ENCODE peak calls at places on chromosome 6, in eight cellular contexts. C is heart right ventricle, V is lung, O is body of pancreas, M is adrenal gland, K is OCI-LY7, Y is kidney, N is fibroblast of lung. R is an unnamed sample.
A peak's percentile ranks its signal among the peaks of the same experiment; 100 is the strongest.

GRCh38 chr6:36375644-36376155 is 11.8 kb downstream of the ETV7 start:
- DNase-seq in C (no peak), V (no peak), O (no peak), M (no peak), K (no peak), Y (no peak), N (no peak), R (no peak)

GRCh38 chr6:6584310-6585002 is 4.1 kb upstream of the LY86 start:
- DNase-seq in C (no peak), V (no peak), O (no peak), M (no peak), K (peak; percentile 87), Y (no peak), N (no peak), R (no peak)

GRCh38 chr6:113529191-113529590 is 328.0 kb upstream of the MARCKS start:
- DNase-seq in C (no peak), V (no peak), O (no peak), M (no peak), K (no peak), Y (no peak), N (peak; percentile 66), R (no peak)

GRCh38 chr6:148559848-148560433 is 186.9 kb upstream of the UST start:
- DNase-seq in C (peak; percentile 63), V (peak; percentile 71), O (peak; percentile 77), M (peak; percentile 80), K (peak; percentile 52), Y (peak; percentile 91), N (peak; percentile 54), R (peak; percentile 86)

GRCh38 chr6:132161283-132161682 is 210.1 kb upstream of the CCN2 start:
- DNase-seq in C (peak; percentile 18), V (no peak), O (no peak), M (no peak), K (no peak), Y (no peak), N (peak; percentile 60), R (no peak)

GRCh38 chr6:119034827-119035458 is 43.5 kb downstream of the FAM184A start:
- DNase-seq in C (no peak), V (no peak), O (no peak), M (no peak), K (no peak), Y (no peak), N (no peak), R (no peak)

GRCh38 chr6:12927746-12928145 is 211.2 kb downstream of the PHACTR1 start:
- DNase-seq in C (no peak), V (no peak), O (no peak), M (no peak), K (no peak), Y (no peak), N (no peak), R (no peak)

GRCh38 chr6:44627091-44627878 is 239.8 kb downstream of the CDC5L start:
- DNase-seq in C (no peak), V (peak; percentile 32), O (no peak), M (no peak), K (no peak), Y (no peak), N (no peak), R (no peak)

GRCh38 chr6:27091661-27092315 is 155.7 kb upstream of the PRSS16 start:
- DNase-seq in C (no peak), V (no peak), O (no peak), M (no peak), K (peak; percentile 8), Y (no peak), N (peak; percentile 96), R (no peak)

GRCh38 chr6:110705543-110705942 is 109.7 kb downstream of the CDK19 start:
- DNase-seq in C (no peak), V (no peak), O (no peak), M (no peak), K (no peak), Y (no peak), N (no peak), R (no peak)
- H3K4me3 ChIP-seq in C (no peak overlapping the region), V (no peak overlapping the region), O (no peak overlapping the region), M (no peak overlapping the region), K (no peak overlapping the region), Y (no peak overlapping the region), N (no peak overlapping the region), R (no peak overlapping the region)

GRCh38 chr6:68313911-68314310 is 321.2 kb upstream of the ADGRB3 start:
- DNase-seq in C (no peak), V (no peak), O (no peak), M (no peak), K (no peak), Y (no peak), N (peak; percentile 18), R (no peak)
- TF ChIP-seq CTCF in C (peak; percentile 11), V (no peak), O (no peak), M (no peak), K (peak; percentile 19), Y (no peak), N (peak; percentile 21), R (peak; percentile 21)

DNA sequence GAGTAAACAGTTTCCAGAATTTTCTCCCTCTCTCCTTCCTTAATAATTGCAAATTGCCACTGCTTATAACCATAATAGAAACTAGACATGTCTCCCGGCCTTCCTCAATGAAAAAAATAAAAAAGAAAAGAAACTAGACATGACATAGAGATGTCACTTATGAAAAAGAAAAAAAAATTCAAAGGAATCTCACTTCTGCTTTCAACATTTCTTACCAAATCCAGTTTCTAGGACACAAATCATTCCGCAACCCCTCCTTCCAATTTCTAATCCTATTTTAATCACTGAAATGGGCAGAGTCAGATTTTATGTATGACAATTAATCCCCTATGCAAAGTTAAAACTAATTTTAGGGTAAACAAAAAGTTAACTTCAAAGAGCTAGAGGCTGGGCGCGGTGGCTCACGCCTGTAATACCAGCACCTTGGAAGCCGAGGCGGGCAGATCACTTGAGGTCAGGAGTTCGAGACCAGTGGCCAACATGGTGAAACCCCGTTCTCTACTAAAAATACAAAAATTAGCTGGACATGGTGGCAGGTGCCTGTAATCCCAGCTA is 40.1 kb upstream of the EEF1A1 start:
- DNase-seq in C (no peak), V (no peak), O (no peak), M (no peak), K (no peak), Y (no peak), N (no peak), R (no peak)
- H3K4me1 ChIP-seq in C (no peaks in the 10 kb centered on the region), V (no peaks in the 10 kb centered on the region), O (no peaks in the 10 kb centered on the region), M (no peaks in the 10 kb centered on the region), K (peaks cover 12% of the 10 kb centered on the region), Y (no peaks in the 10 kb centered on the region), N (no peaks in the 10 kb centered on the region), R (no peaks in the 10 kb centered on the region)

GRCh38 chr6:135853227-135853626 is 1.7 kb downstream of the PDE7B start:
- DNase-seq in C (no peak), V (no peak), O (no peak), M (no peak), K (no peak), Y (no peak), N (peak; percentile 36), R (no peak)
- H3K4me3 ChIP-seq in C (peak overlapping the region; percentile 56), V (no peak overlapping the region), O (no peak overlapping the region), M (no peak overlapping the region), K (no peak overlapping the region), Y (peak overlapping the region; percentile 67), N (peak overlapping the region; percentile 86), R (no peak overlapping the region)

DNA sequence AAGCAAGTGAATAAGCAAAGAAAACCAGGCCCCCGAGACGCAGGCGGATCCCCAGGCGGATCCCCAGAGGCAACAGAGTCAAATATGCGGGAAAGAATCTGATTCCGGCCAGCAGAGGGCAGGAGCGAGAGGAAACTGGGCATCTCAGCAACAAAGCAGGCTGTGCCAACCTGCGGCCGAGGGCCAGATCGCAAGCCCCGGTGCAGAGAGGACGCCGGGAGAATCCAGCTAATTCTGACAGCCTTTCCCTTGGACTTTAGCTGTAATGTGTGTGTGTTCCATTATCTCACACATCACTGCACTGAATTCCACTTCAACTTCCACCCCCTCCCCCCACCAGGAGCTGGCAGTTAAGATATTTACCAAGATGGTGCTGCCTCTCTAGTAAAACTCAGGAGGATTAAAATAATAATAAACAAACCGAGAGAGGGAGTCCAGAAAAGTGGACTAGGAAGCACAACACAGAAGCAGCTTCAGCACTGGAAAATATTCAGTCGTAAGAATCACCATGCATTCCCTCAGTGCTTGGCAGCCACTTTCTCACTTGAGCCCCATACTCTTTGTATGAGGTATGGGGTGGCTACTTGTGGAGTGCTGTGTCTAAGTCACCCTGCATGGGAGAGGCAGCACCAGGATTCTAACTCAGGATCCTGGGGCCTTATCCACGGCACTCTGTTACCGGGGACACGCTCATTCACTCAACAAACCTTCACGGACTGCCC is 66.2 kb upstream of the SNX9 start:
- DNase-seq in C (peak; percentile 90), V (peak; percentile 85), O (peak; percentile 92), M (peak; percentile 87), K (peak; percentile 74), Y (peak; percentile 92), N (peak; percentile 63), R (peak; percentile 95)
- TF ChIP-seq CTCF in C (peak; percentile 83), V (peak; percentile 63), O (peak; percentile 90), M (peak; percentile 94), K (peak; percentile 85), Y (peak; percentile 92), N (peak; percentile 66), R (peak; percentile 76)

DNA sequence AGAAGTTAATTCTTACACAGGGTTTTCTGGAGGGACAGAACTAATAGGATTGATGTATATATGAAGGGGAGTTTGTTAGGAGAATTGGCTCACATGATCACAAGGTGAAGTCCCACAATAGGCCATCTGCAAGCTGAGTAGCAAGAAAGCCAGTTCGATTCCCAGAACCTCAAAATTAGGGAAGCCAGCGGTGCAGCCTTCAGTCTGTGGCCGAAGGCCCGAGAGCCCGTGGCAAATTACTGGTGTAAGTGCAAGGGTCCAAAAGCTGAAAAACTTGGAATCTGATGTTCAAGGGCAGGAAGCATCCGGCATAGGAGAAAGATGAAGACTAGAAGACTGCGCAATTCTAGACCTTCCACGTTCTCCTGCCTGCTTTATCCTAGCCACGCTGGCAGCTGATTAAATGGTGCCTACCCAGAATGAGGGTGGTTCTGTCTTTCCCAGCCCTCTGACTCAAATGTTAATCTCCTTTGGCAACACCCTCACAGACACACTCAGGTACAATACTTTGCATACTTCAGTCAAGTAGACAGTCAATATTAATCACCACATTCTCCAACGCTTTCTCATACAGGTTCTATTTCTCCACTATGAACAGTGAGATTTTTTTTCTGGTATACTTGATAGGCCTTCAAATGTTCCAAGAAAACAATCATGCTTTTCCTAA is 357.0 kb downstream of the LAMA2 start:
- DNase-seq in C (no peak), V (no peak), O (no peak), M (no peak), K (no peak), Y (no peak), N (no peak), R (no peak)
- H3K4me1 ChIP-seq in C (no peaks in the 10 kb centered on the region), V (peaks cover 10% of the 10 kb centered on the region), O (no peaks in the 10 kb centered on the region), M (peaks cover 24% of the 10 kb centered on the region), K (peaks cover 15% of the 10 kb centered on the region), Y (no peaks in the 10 kb centered on the region), N (no peaks in the 10 kb centered on the region), R (no peaks in the 10 kb centered on the region)

GRCh38 chr6:41965429-41966213 is 24.0 kb upstream of the CCND3 start:
- DNase-seq in C (no peak), V (no peak), O (no peak), M (no peak), K (no peak), Y (no peak), N (peak; percentile 35), R (no peak)
- H3K4me3 ChIP-seq in C (no peak overlapping the region), V (no peak overlapping the region), O (no peak overlapping the region), M (no peak overlapping the region), K (no peak overlapping the region), Y (no peak overlapping the region), N (no peak overlapping the region), R (no peak overlapping the region)

GRCh38 chr6:99790679-99791078 is 184.0 kb downstream of the PRDM13 start:
- DNase-seq in C (no peak), V (no peak), O (no peak), M (no peak), K (peak; percentile 4), Y (no peak), N (no peak), R (no peak)
- TF ChIP-seq CTCF in C (no peak), V (no peak), O (no peak), M (no peak), K (peak; percentile 64), Y (no peak), N (no peak), R (no peak)